ENCODE peak calls at places on chromosomes 7 and 10, in five cellular contexts. O is NCI-H1092; E is activated CD4-positive, alpha-beta T cell treated with anti-CD3 and anti-CD28 coated beads for 24 hours; J is lower lobe of right lung; G is transverse colon. B is an unnamed sample.
A peak's percentile ranks its signal among the peaks of the same experiment; 100 is the strongest.

GRCh38 chr10:29535012-29535777 is 99.6 kb downstream of the SVIL start:
- DNase-seq in O (no peak), E (no peak), J (peak; percentile 53), G (peak; percentile 79), B (no peak)

GRCh38 chr10:70680899-70681730 is 8.8 kb downstream of the ADAMTS14 start:
- DNase-seq in O (no peak), E (no peak), J (no peak), G (no peak), B (no peak)

GRCh38 chr7:3042301-3042700 is 1.4 kb downstream of the CARD11 start:
- DNase-seq in O (no peak), E (no peak), J (no peak), G (no peak), B (no peak)

GRCh38 chr7:150717821-150718420 is 1.5 kb downstream of the GIMAP1 start:
- DNase-seq in O (no peak), E (no peak), J (no peak), G (no peak), B (no peak)

GRCh38 chr10:31554556-31554955 is 235.5 kb downstream of the ZEB1 start:
- DNase-seq in O (no peak), E (no peak), J (no peak), G (no peak), B (no peak)

GRCh38 chr10:21808525-21808924 is 195.0 kb downstream of the DNAJC1 start:
- DNase-seq in O (peak; percentile 30), E (no peak), J (no peak), G (no peak), B (no peak)

GRCh38 chr7:28551311-28551710 is 139.0 kb downstream of the CREB5 start:
- DNase-seq in O (no peak), E (no peak), J (no peak), G (no peak), B (no peak)

GRCh38 chr10:96863922-96864543 is 31.9 kb downstream of the LCOR start:
- DNase-seq in O (no peak), E (no peak), J (no peak), G (no peak), B (no peak)

GRCh38 chr7:54932818-54933543 is 85.8 kb upstream of the EGFR start:
- DNase-seq in O (peak; percentile 86), E (no peak), J (peak; percentile 82), G (peak; percentile 63), B (peak; percentile 24)

GRCh38 chr10:126468467-126468866 is 80.2 kb upstream of the ADAM12 start:
- DNase-seq in O (no peak), E (no peak), J (no peak), G (no peak), B (no peak)

GRCh38 chr7:150377116-150377979 is 1.8 kb upstream of the ZNF775 start:
- DNase-seq in O (no peak), E (no peak), J (no peak), G (peak; percentile 60), B (no peak)

GRCh38 chr10:91043173-91043910 is 122.5 kb upstream of the ANKRD1 start:
- DNase-seq in O (peak; percentile 2), E (no peak), J (no peak), G (no peak), B (no peak)

GRCh38 chr10:75000748-75001321 is 110.6 kb upstream of the SAMD8 start:
- DNase-seq in O (no peak), E (no peak), J (no peak), G (no peak), B (no peak)

GRCh38 chr10:1019362-1019761 is 6.3 kb downstream of the IDI2 start:
- DNase-seq in O (no peak), E (no peak), J (no peak), G (no peak), B (no peak)

GRCh38 chr10:114822771-114823463 is 1.3 kb downstream of the FHIP2A start:
- DNase-seq in O (no peak), E (no peak), J (no peak), G (no peak), B (no peak)

GRCh38 chr10:13206546-13207443 is 27.4 kb downstream of the UCMA start:
- DNase-seq in O (no peak), E (no peak), J (no peak), G (no peak), B (peak; percentile 15)

GRCh38 chr7:141671705-141672496 is 30.1 kb downstream of the DENND11 start:
- DNase-seq in O (no peak), E (no peak), J (no peak), G (no peak), B (no peak)

GRCh38 chr10:74107391-74107790 is 43.2 kb downstream of the AP3M1 start:
- DNase-seq in O (no peak), E (no peak), J (no peak), G (no peak), B (no peak)

GRCh38 chr7:76300210-76300731 is 2.2 kb upstream of the HSPB1 start:
- DNase-seq in O (no peak), E (no peak), J (no peak), G (peak; percentile 53), B (peak; percentile 72)